ENCODE peak calls at places on chromosomes 7 and 10, in five cellular contexts. F, G, I, Q and M are unnamed samples.

GRCh38 chr10:30751678-30752331 is 122.3 kb upstream of the LYZL2 start:
- DNase-seq in F (peak; percentile 59), G (peak; percentile 70), I (no peak), Q (no peak), M (no peak)

GRCh38 chr10:133274751-133275682 is 1.7 kb downstream of the ADAM8 start:
- DNase-seq in F (peak; percentile 59), G (no peak), I (peak; percentile 74), Q (peak; percentile 30), M (peak; percentile 69)

GRCh38 chr10:126065751-126066150 is 169.4 kb downstream of the FANK1 start:
- DNase-seq in F (no peak), G (no peak), I (no peak), Q (no peak), M (no peak)

GRCh38 chr7:13920053-13920697 is 69.3 kb downstream of the ETV1 start:
- DNase-seq in F (no peak), G (peak; percentile 40), I (no peak), Q (peak; percentile 100), M (no peak)

GRCh38 chr10:119675483-119676170 is 24.4 kb downstream of the BAG3 start:
- DNase-seq in F (no peak), G (no peak), I (no peak), Q (no peak), M (no peak)

GRCh38 chr7:50766106-50766505 is 16.6 kb downstream of the GRB10 start:
- DNase-seq in F (no peak), G (no peak), I (no peak), Q (no peak), M (no peak)

GRCh38 chr10:125521721-125522680 is 161.0 kb downstream of the TEX36 start:
- DNase-seq in F (peak; percentile 88), G (peak; percentile 88), I (no peak), Q (no peak), M (peak; percentile 28)

GRCh38 chr7:145478551-145478950 is 638.0 kb upstream of the CNTNAP2 start:
- DNase-seq in F (no peak), G (no peak), I (no peak), Q (no peak), M (no peak)

GRCh38 chr10:70874061-70874460 is 14.3 kb downstream of the PCBD1 start:
- DNase-seq in F (no peak), G (no peak), I (no peak), Q (no peak), M (no peak)

GRCh38 chr10:71656220-71656619 is 63.4 kb downstream of the C10orf105 start:
- DNase-seq in F (no peak), G (no peak), I (no peak), Q (no peak), M (no peak)

GRCh38 chr7:13898957-13899670 is 90.4 kb downstream of the ETV1 start:
- DNase-seq in F (no peak), G (peak; percentile 60), I (no peak), Q (no peak), M (no peak)

GRCh38 chr10:11573497-11573896 is 38.0 kb downstream of the USP6NL start:
- DNase-seq in F (peak; percentile 77), G (peak; percentile 42), I (no peak), Q (no peak), M (peak; percentile 91)

GRCh38 chr10:27746364-27747095 is 911 bp upstream of the MKX start:
- DNase-seq in F (no peak), G (no peak), I (no peak), Q (no peak), M (no peak)

GRCh38 chr10:57972783-57973182 is 294.9 kb downstream of the IPMK start:
- DNase-seq in F (no peak), G (no peak), I (no peak), Q (no peak), M (no peak)

GRCh38 chr7:30001953-30002352 is 12.4 kb upstream of the SCRN1 start:
- DNase-seq in F (no peak), G (no peak), I (no peak), Q (no peak), M (no peak)

GRCh38 chr7:154776350-154776749 is 226.6 kb downstream of the PAXIP1 start:
- DNase-seq in F (no peak), G (no peak), I (no peak), Q (no peak), M (no peak)

GRCh38 chr7:155352753-155353115 is 55.1 kb downstream of the INSIG1 start:
- DNase-seq in F (no peak), G (no peak), I (no peak), Q (no peak), M (no peak)

GRCh38 chr7:106591146-106591545 is 69.8 kb downstream of the CCDC71L start:
- DNase-seq in F (no peak), G (no peak), I (no peak), Q (no peak), M (no peak)

GRCh38 chr7:42549866-42550485 is 313.0 kb upstream of the GLI3 start:
- DNase-seq in F (no peak), G (no peak), I (no peak), Q (peak; percentile 61), M (no peak)

GRCh38 chr7:117808273-117808868 is 64.9 kb downstream of the CTTNBP2 start:
- DNase-seq in F (no peak), G (no peak), I (no peak), Q (no peak), M (no peak)

GRCh38 chr7:37162106-37162505 is 286.6 kb downstream of the ELMO1 start:
- DNase-seq in F (no peak), G (no peak), I (no peak), Q (no peak), M (no peak)

GRCh38 chr7:11830582-11831382 is 1.2 kb downstream of the THSD7A start:
- DNase-seq in F (no peak), G (peak; percentile 42), I (no peak), Q (no peak), M (no peak)

GRCh38 chr7:100102950-100103840 is 1.8 kb downstream of the AP4M1 start:
- DNase-seq in F (no peak), G (no peak), I (no peak), Q (peak; percentile 99), M (no peak)

GRCh38 chr7:74561898-74562613 is 95.5 kb upstream of the GTF2I start:
- DNase-seq in F (no peak), G (no peak), I (no peak), Q (no peak), M (no peak)

GRCh38 chr7:14747701-14748100 is 154.8 kb downstream of the DGKB start:
- DNase-seq in F (no peak), G (no peak), I (no peak), Q (peak; percentile 32), M (no peak)

GRCh38 chr7:38462819-38463218 is 168.4 kb downstream of the AMPH start:
- DNase-seq in F (no peak), G (no peak), I (no peak), Q (no peak), M (no peak)

GRCh38 chr10:61164458-61165160 is 220.6 kb upstream of the RHOBTB1 start:
- DNase-seq in F (no peak), G (no peak), I (no peak), Q (no peak), M (peak; percentile 38)

GRCh38 chr7:33760834-33761233 is 144.5 kb upstream of the BMPER start:
- DNase-seq in F (no peak), G (peak; percentile 93), I (no peak), Q (peak; percentile 53), M (no peak)

GRCh38 chr10:60942604-60943269 is 1.2 kb downstream of the RHOBTB1 start:
- DNase-seq in F (peak; percentile 25), G (no peak), I (no peak), Q (no peak), M (peak; percentile 61)

GRCh38 chr7:112362053-112362650 is 88.1 kb upstream of the IFRD1 start:
- DNase-seq in F (no peak), G (peak; percentile 83), I (no peak), Q (no peak), M (no peak)

GRCh38 chr10:43683451-43684197 is 34.9 kb upstream of the ZNF32 start:
- DNase-seq in F (peak; percentile 58), G (peak; percentile 68), I (no peak), Q (no peak), M (no peak)

GRCh38 chr7:4531236-4531635 is 150.9 kb upstream of the FOXK1 start:
- DNase-seq in F (no peak), G (no peak), I (no peak), Q (no peak), M (no peak)

GRCh38 chr7:116209561-116210070 is 723 bp upstream of the TES start:
- DNase-seq in F (no peak), G (peak; percentile 40), I (no peak), Q (no peak), M (no peak)

GRCh38 chr7:149823191-149823630 is 15.0 kb upstream of the ZNF862 start:
- DNase-seq in F (no peak), G (no peak), I (no peak), Q (no peak), M (no peak)

GRCh38 chr7:150329331-150330106 is 6.2 kb upstream of the ACTR3C start:
- DNase-seq in F (no peak), G (peak; percentile 56), I (no peak), Q (no peak), M (no peak)

GRCh38 chr10:33336606-33337334 is 2.3 kb upstream of the NRP1 start:
- DNase-seq in F (no peak), G (peak; percentile 64), I (no peak), Q (no peak), M (peak; percentile 4)

GRCh38 chr10:62577666-62578291 is 203.6 kb downstream of the ZNF365 start:
- DNase-seq in F (no peak), G (no peak), I (no peak), Q (no peak), M (no peak)

GRCh38 chr7:140375808-140376730 is 22.3 kb downstream of the SLC37A3 start:
- DNase-seq in F (no peak), G (no peak), I (no peak), Q (no peak), M (no peak)